ENCODE peak calls at places on chromosomes 11 and 22, in four cellular contexts. Z, N, O and J are unnamed samples.
A peak's percentile ranks its signal among the peaks of the same experiment; 100 is the strongest.

GRCh38 chr11:9714540-9714939 is 50.7 kb downstream of the SWAP70 start:
- DNase-seq in N (no peak), O (no peak), Z (no peak), J (no peak)

GRCh38 chr11:359181-359714 is 10.1 kb upstream of the B4GALNT4 start:
- DNase-seq in N (peak; percentile 33), O (peak; percentile 20), Z (no peak), J (no peak)

GRCh38 chr11:75583710-75584658 is 21.9 kb downstream of the SERPINH1 start:
- DNase-seq in O (peak; percentile 61), N (no peak), Z (no peak), J (peak; percentile 35)

GRCh38 chr11:61756452-61757212 is 4.2 kb downstream of the MYRF start:
- DNase-seq in N (peak; percentile 54), O (peak; percentile 81), Z (no peak), J (peak; percentile 43)

GRCh38 chr11:68584991-68585524 is 99.3 kb upstream of the GAL start:
- DNase-seq in N (peak; percentile 13), Z (no peak), O (no peak), J (no peak)

GRCh38 chr22:23269441-23270211 is 89.3 kb downstream of the BCR start:
- DNase-seq in N (peak; percentile 50), Z (no peak), O (no peak), J (no peak)

GRCh38 chr11:34508514-34508913 is 5.1 kb downstream of the ELF5 start:
- DNase-seq in N (no peak), Z (no peak), O (no peak), J (no peak)

GRCh38 chr11:63802637-63803414 is 10.4 kb upstream of the SPINDOC start:
- DNase-seq in O (no peak), N (peak; percentile 20), Z (no peak), J (no peak)

GRCh38 chr22:19753090-19753842 is 7.3 kb upstream of the TBX1 start:
- DNase-seq in N (no peak), O (no peak), Z (no peak), J (no peak)
- TF ChIP-seq CTCF in N (no peak), O (no peak), Z (no peak), J (peak; percentile 17)

GRCh38 chr11:128691802-128692749 is 1.8 kb upstream of the FLI1 start:
- DNase-seq in Z (no peak), O (no peak), N (no peak), J (no peak)
- TF ChIP-seq CTCF in Z (no peak), O (no peak), N (no peak), J (peak; percentile 24)

GRCh38 chr11:119152043-119152442 is 3.2 kb downstream of the ABCG4 start:
- DNase-seq in Z (no peak), O (peak; percentile 17), N (no peak), J (no peak)

GRCh38 chr11:119155733-119156492 is 7.1 kb downstream of the ABCG4 start:
- DNase-seq in N (peak; percentile 44), O (peak; percentile 52), Z (no peak), J (no peak)

GRCh38 chr11:119152604-119153003 is 3.8 kb downstream of the ABCG4 start:
- DNase-seq in Z (no peak), N (no peak), O (no peak), J (no peak)

GRCh38 chr11:119154178-119154577 is 5.3 kb downstream of the ABCG4 start:
- DNase-seq in O (no peak), Z (no peak), N (no peak), J (no peak)

GRCh38 chr11:119153049-119153818 is 4.4 kb downstream of the ABCG4 start:
- DNase-seq in O (peak; percentile 1), N (no peak), Z (no peak), J (no peak)
- TF ChIP-seq CTCF in O (no peak), N (no peak), Z (no peak), J (peak; percentile 7)

DNA sequence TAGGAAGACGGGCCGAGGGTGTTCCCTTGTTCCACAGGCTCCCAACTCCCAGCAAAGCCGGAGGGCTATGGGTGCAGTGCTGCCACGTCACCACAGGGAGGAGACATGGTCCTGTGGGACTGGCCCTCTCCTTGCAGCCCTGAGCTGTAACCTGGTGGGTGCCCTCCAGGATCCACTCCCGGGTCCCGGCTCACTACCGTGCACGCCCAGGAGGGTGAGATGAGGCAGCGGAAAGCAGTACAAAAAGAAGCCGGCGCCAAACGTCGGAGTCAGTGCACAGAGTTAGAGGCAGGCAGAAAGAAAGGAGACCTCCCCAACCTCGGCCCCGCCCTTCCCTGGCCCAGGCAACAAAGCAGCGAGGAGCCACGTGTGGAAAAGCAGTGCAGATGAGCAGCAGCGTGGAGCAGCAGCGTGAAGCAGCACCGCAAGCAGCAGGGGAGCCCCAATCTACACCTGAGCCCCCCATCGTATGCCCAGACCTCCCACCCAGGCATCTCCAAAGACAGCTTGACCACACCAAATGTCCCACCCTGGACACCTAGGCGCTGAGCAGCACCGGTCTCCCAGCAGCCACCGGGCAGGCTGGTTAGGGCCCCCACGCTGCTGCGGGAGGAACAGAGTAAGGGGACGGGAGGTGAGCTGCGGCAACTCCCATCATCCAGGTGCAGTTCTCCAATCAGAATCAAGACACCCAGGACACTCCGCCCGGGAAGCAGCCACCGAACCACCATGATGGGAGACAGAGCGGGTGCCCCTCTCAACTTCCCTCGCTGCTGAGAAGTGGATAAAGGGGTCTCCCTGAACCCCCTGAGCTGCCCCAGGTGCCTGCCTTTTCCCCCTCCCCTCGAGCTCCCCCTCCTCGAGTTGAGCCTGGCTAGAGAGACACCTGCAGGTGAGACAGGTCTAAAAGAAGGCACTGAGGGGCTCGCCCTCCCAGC is 28.8 kb downstream of the IGSF9B start:
- DNase-seq in Z (peak; percentile 65), N (peak; percentile 56), O (peak; percentile 87), J (peak; percentile 71)
- TF ChIP-seq CTCF in Z (peak; percentile 89), N (peak; percentile 90), O (peak; percentile 82), J (peak; percentile 85)